ENCODE peak calls at places on chromosomes 3 and 15, in four cellular contexts. Z, S, A and V are unnamed samples. For H3K36me3, the result is how much of the 10 kb centered on the place peaks cover.

GRCh38 chr3:160553829-160554228 is 11.5 kb downstream of the KPNA4 start:
- DNase-seq in Z (no peak), S (no peak), A (no peak), V (no peak)

GRCh38 chr3:125479091-125479490 is 40.9 kb downstream of the SNX4 start:
- DNase-seq in Z (no peak), S (no peak), A (no peak), V (no peak)

GRCh38 chr15:60704717-60705116 is 225.8 kb upstream of the ICE2 start:
- DNase-seq in Z (no peak), S (no peak), A (no peak), V (no peak)

GRCh38 chr15:99019558-99020540 is 12.3 kb upstream of the PGPEP1L start:
- DNase-seq in Z (no peak), S (no peak), A (no peak), V (peak)

GRCh38 chr3:156749244-156749643 is 74.9 kb downstream of the TIPARP start:
- DNase-seq in Z (no peak), S (no peak), A (no peak), V (no peak)

GRCh38 chr3:41893977-41894376 is 67.9 kb downstream of the ULK4 start:
- DNase-seq in Z (peak), S (no peak), A (peak), V (peak)

GRCh38 chr3:46460051-46460450 is 4.7 kb downstream of the LTF start:
- DNase-seq in Z (no peak), S (no peak), A (no peak), V (no peak)

GRCh38 chr15:90191795-90192494 is 9.2 kb upstream of the SEMA4B start:
- DNase-seq in Z (peak), S (peak), A (no peak), V (peak)

GRCh38 chr3:144433006-144433405 is 461.4 kb downstream of the DIPK2A start:
- DNase-seq in Z (no peak), S (no peak), A (no peak), V (no peak)

GRCh38 chr15:71010439-71010838 is 104.8 kb upstream of the THSD4 start:
- DNase-seq in Z (no peak), S (no peak), A (no peak), V (no peak)

GRCh38 chr15:87144775-87145174 is 1065.1 kb downstream of the AGBL1 start:
- DNase-seq in Z (no peak), S (no peak), A (no peak), V (no peak)

GRCh38 chr15:60083318-60083717 is 79.2 kb downstream of the FOXB1 start:
- DNase-seq in Z (no peak), S (no peak), A (no peak), V (no peak)

GRCh38 chr3:85572426-85572825 is 613.6 kb downstream of the CADM2 start:
- DNase-seq in Z (no peak), S (no peak), A (no peak), V (no peak)

GRCh38 chr15:58148633-58149032 is 10.5 kb downstream of the AQP9 start:
- DNase-seq in Z (no peak), S (no peak), A (no peak), V (no peak)

GRCh38 chr3:10164546-10165393 is at the start of gene IRAK2:
- DNase-seq in Z (peak), S (peak), A (peak), V (peak)

GRCh38 chr3:70053293-70053692 is 53.8 kb downstream of the SAMMSON start:
- DNase-seq in Z (no peak), S (no peak), A (peak), V (no peak)

GRCh38 chr3:42042747-42043115 is 48.4 kb upstream of the TRAK1 start:
- DNase-seq in Z (no peak), S (no peak), A (no peak), V (no peak)

GRCh38 chr3:8669019-8669418 is 24.4 kb upstream of the SSUH2 start:
- DNase-seq in Z (no peak), S (no peak), A (no peak), V (no peak)

GRCh38 chr3:61173685-61174084 is 77.6 kb downstream of the FHIT start:
- DNase-seq in Z (no peak), S (no peak), A (no peak), V (no peak)

GRCh38 chr3:42979044-42979962 is at the start of gene GASK1A:
- DNase-seq in Z (no peak), S (peak), A (peak), V (peak)

GRCh38 chr3:195801251-195802183 is 10.2 kb downstream of the MUC4 start:
- DNase-seq in Z (no peak), S (no peak), A (no peak), V (no peak)

GRCh38 chr3:42814914-42815507 is 5.8 kb downstream of the ACKR2 start:
- DNase-seq in Z (no peak), S (no peak), A (no peak), V (peak)

GRCh38 chr3:183845608-183846288 is 20.4 kb upstream of the MAP6D1 start:
- DNase-seq in Z (no peak), S (no peak), A (peak), V (no peak)

GRCh38 chr3:46705751-46706572 is 4.8 kb downstream of the TMIE start:
- DNase-seq in Z (no peak), S (no peak), A (peak), V (peak)

GRCh38 chr3:164458986-164459385 is 619.3 kb downstream of the SI start:
- DNase-seq in Z (no peak), S (no peak), A (no peak), V (no peak)

GRCh38 chr15:73265536-73266153 is 103.1 kb downstream of the HCN4 start:
- DNase-seq in Z (peak), S (no peak), A (peak), V (peak)

GRCh38 chr15:61115241-61115640 is 113.9 kb downstream of the RORA start:
- DNase-seq in Z (no peak), S (no peak), A (no peak), V (no peak)

GRCh38 chr15:31485431-31485830 is 158.8 kb downstream of the KLF13 start:
- DNase-seq in Z (no peak), S (no peak), A (no peak), V (no peak)

GRCh38 chr15:34365073-34365825 is 1.7 kb downstream of the LPCAT4 start:
- DNase-seq in Z (no peak), S (no peak), A (peak), V (no peak)

GRCh38 chr3:70990723-70991122 is 592.8 kb downstream of the FOXP1 start:
- DNase-seq in Z (no peak), S (no peak), A (no peak), V (no peak)

GRCh38 chr3:9955611-9956352 is 3.6 kb upstream of the PRRT3 start:
- DNase-seq in Z (no peak), S (no peak), A (no peak), V (no peak)

GRCh38 chr15:93058128-93058527 is 30.9 kb downstream of the RGMA start:
- DNase-seq in Z (no peak), S (no peak), A (no peak), V (no peak)

GRCh38 chr15:93060336-93061248 is 28.4 kb downstream of the RGMA start:
- DNase-seq in Z (no peak), S (no peak), A (no peak), V (no peak)

GRCh38 chr15:93058904-93059427 is 30.0 kb downstream of the RGMA start:
- DNase-seq in Z (no peak), S (no peak), A (no peak), V (no peak)

GRCh38 chr15:93057618-93058017 is 31.4 kb downstream of the RGMA start:
- DNase-seq in Z (no peak), S (no peak), A (no peak), V (no peak)

GRCh38 chr15:93059442-93059841 is 29.6 kb downstream of the RGMA start:
- DNase-seq in Z (no peak), S (no peak), A (no peak), V (no peak)
- H3K36me3 ChIP-seq in Z (under half), S (under half), A (under half), V (under half)

DNA sequence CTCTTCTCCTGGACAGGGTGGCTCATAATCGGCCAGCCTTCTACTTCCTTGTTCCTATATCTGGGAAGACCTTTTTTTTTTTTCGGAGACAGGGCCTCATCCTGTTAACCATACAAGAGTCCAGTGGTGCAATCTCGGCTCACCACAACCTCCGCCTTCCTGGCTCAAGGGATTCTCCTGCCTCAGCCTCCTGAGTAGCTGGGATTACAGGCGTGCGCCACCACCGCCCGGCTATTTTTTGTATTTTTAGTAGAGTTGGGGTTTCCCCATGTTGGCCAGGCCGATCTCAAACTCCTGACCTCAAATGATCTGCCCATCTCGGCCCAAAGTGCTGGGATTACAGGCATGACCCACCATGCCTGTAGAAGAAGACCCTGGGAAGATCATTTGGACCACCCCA is 4.5 kb downstream of the PLEKHO2 start:
- DNase-seq in Z (no peak), S (no peak), A (no peak), V (no peak)
- H3K36me3 ChIP-seq in Z (under half), S (under half), A (under half), V (under half)

GRCh38 chr3:172364374-172365027 is 83.8 kb downstream of the GHSR start:
- DNase-seq in Z (no peak), S (no peak), A (no peak), V (no peak)

GRCh38 chr3:172357850-172358754 is 90.2 kb downstream of the GHSR start:
- DNase-seq in Z (no peak), S (no peak), A (no peak), V (no peak)

GRCh38 chr3:172365028-172365567 is 83.2 kb downstream of the GHSR start:
- DNase-seq in Z (no peak), S (no peak), A (no peak), V (no peak)

GRCh38 chr3:172359231-172359630 is 89.0 kb downstream of the GHSR start:
- DNase-seq in Z (no peak), S (no peak), A (no peak), V (no peak)

DNA sequence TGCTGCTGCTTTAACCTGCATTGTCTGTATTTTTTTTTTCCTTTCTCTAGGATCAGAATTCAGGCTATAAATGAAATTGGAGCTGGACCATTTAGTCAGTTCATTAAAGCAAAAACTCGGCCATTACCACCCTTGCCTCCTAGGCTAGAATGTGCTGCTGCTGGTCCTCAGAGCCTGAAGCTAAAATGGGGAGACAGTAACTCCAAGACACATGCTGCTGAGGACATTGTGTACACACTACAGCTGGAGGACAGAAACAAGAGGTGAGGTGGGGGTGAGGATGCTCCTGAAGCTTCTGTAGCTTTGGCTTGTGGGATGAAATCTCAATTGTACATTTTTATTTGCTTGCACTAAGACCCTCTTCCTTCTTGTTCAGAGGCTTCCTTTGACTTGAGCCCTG is 85.7 kb downstream of the GHSR start:
- DNase-seq in Z (no peak), S (no peak), A (no peak), V (no peak)
- H3K36me3 ChIP-seq in Z (under half), S (under half), A (under half), V (under half)

GRCh38 chr3:145639880-145640279 is 521.1 kb downstream of the PLOD2 start:
- DNase-seq in Z (no peak), S (no peak), A (peak), V (no peak)

GRCh38 chr3:145637105-145637504 is 523.9 kb downstream of the PLOD2 start:
- DNase-seq in Z (no peak), S (no peak), A (no peak), V (no peak)

DNA sequence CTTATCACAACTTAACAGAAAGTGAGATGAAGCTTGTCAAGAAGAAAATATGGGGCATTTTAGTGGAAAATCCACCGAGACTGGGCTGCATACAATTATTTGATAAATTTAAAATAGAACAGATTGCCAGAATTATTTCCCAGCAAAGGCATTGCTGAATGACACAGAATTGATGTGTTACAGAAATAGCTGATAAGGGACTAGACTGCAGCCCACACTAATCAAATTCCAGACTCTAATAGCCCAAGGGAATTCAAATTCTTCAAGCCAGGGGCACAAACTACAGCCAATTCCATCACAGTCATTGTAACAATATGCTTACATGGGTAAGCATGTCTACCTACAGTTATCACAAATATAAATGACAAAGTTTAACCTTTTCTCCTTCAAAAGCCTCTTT is 521.8 kb downstream of the PLOD2 start:
- DNase-seq in Z (no peak), S (no peak), A (peak), V (no peak)
- H3K36me3 ChIP-seq in Z (under half), S (under half), A (under half), V (under half)